ENCODE peak calls at places on chromosomes 11 and 22, in seven cellular contexts. A is cardiac fibroblast, R is fibroblast of mammary gland, P is ascending aorta, H is AG04450, V is colonic mucosa, M is Caco-2. Y is an unnamed sample.

GRCh38 chr11:36109850-36110606 is 166.2 kb downstream of the LDLRAD3 start:
- DNase-seq in P (no peak), M (no peak), V (no peak), A (peak; percentile 74), R (no peak), H (no peak), Y (no peak)

GRCh38 chr11:103338621-103339484 is 229.6 kb downstream of the DYNC2H1 start:
- DNase-seq in P (no peak), R (peak; percentile 77), M (peak; percentile 79), H (no peak), V (no peak), A (peak; percentile 46), Y (peak; percentile 83)

GRCh38 chr11:130146797-130147196 is 12.8 kb upstream of the ST14 start:
- DNase-seq in V (peak; percentile 64), P (no peak), A (no peak), H (no peak), R (no peak), M (no peak), Y (no peak)

GRCh38 chr11:109819410-109819809 is 273.8 kb upstream of the ZC3H12C start:
- DNase-seq in V (no peak), A (no peak), P (no peak), H (no peak), M (no peak), R (no peak), Y (no peak)

GRCh38 chr11:12079726-12080556 is 30.4 kb upstream of the MICAL2 start:
- DNase-seq in V (no peak), A (peak; percentile 95), H (peak; percentile 90), R (peak; percentile 99), P (peak; percentile 95), M (peak; percentile 33), Y (peak; percentile 94)

GRCh38 chr22:36279219-36279666 is 26.3 kb downstream of the APOL1 start:
- DNase-seq in P (no peak), R (no peak), A (peak; percentile 24), V (no peak), H (no peak), M (peak; percentile 33), Y (peak; percentile 44)

GRCh38 chr11:78420796-78421209 is 3.2 kb upstream of the GAB2 start:
- DNase-seq in R (peak; percentile 88), V (no peak), M (no peak), H (no peak), P (peak; percentile 93), A (peak; percentile 76), Y (peak; percentile 77)

GRCh38 chr11:124329787-124330478 is 9.9 kb upstream of the OR8D2 start:
- DNase-seq in H (no peak), V (no peak), A (peak; percentile 5), P (no peak), R (peak; percentile 9), M (no peak), Y (peak; percentile 1)

GRCh38 chr11:133945087-133945974 is 11.4 kb downstream of the IGSF9B start:
- DNase-seq in A (peak; percentile 65), R (peak; percentile 73), V (no peak), H (no peak), M (no peak), P (no peak), Y (peak; percentile 26)

GRCh38 chr11:32231909-32232493 is 141.1 kb downstream of the RCN1 start:
- DNase-seq in H (no peak), V (no peak), P (no peak), A (peak; percentile 46), R (peak; percentile 37), M (peak; percentile 56), Y (no peak)

GRCh38 chr11:12556788-12557384 is 117.3 kb upstream of the TEAD1 start:
- DNase-seq in M (no peak), R (peak; percentile 96), A (peak; percentile 98), V (peak; percentile 36), H (peak; percentile 90), P (peak; percentile 86), Y (peak; percentile 96)

GRCh38 chr11:2674681-2675131 is 25.1 kb downstream of the KCNQ1OT1 start:
- DNase-seq in A (no peak), H (no peak), V (no peak), P (peak; percentile 52), M (no peak), R (no peak), Y (no peak)

GRCh38 chr22:24161909-24162308 is 19.4 kb upstream of the SUSD2 start:
- DNase-seq in V (no peak), P (no peak), R (no peak), A (no peak), H (no peak), M (no peak), Y (no peak)

GRCh38 chr11:73856001-73856663 is 20.5 kb downstream of the COA4 start:
- DNase-seq in A (no peak), V (no peak), P (no peak), H (no peak), M (no peak), R (no peak), Y (no peak)

GRCh38 chr11:63920126-63920869 is 3.3 kb upstream of the RCOR2 start:
- DNase-seq in P (peak; percentile 86), R (no peak), V (peak; percentile 95), A (peak; percentile 55), M (no peak), H (no peak), Y (peak; percentile 58)

GRCh38 chr22:47304191-47304831 is 541.9 kb downstream of the TBC1D22A start:
- DNase-seq in R (no peak), M (no peak), P (no peak), H (no peak), A (no peak), V (no peak), Y (no peak)

GRCh38 chr11:19326499-19326898 is 85.8 kb upstream of the E2F8 start:
- DNase-seq in H (no peak), R (peak; percentile 58), A (peak; percentile 66), M (no peak), V (no peak), P (no peak), Y (peak; percentile 52)
- TF ChIP-seq CTCF in H (peak; percentile 54), R (peak; percentile 56), A (peak; percentile 43), M (no peak), V (no peak), P (peak; percentile 14), Y (peak; percentile 18)

GRCh38 chr22:44755956-44756361 is 3.6 kb downstream of the ARHGAP8 start:
- DNase-seq in A (no peak), R (no peak), M (peak; percentile 87), V (peak; percentile 77), P (no peak), H (no peak), Y (no peak)

GRCh38 chr22:44753189-44754042 is 1.0 kb downstream of the ARHGAP8 start:
- DNase-seq in V (peak; percentile 51), P (no peak), M (peak; percentile 40), R (peak; percentile 58), A (peak; percentile 86), H (no peak), Y (peak; percentile 40)

GRCh38 chr22:44752285-44753188 is at the start of gene ARHGAP8:
- DNase-seq in H (no peak), R (no peak), M (peak; percentile 85), A (no peak), P (no peak), V (peak; percentile 74), Y (no peak)

GRCh38 chr22:44755000-44755399 is 2.6 kb downstream of the ARHGAP8 start:
- DNase-seq in H (no peak), A (no peak), M (no peak), V (peak; percentile 51), R (no peak), P (no peak), Y (no peak)

DNA sequence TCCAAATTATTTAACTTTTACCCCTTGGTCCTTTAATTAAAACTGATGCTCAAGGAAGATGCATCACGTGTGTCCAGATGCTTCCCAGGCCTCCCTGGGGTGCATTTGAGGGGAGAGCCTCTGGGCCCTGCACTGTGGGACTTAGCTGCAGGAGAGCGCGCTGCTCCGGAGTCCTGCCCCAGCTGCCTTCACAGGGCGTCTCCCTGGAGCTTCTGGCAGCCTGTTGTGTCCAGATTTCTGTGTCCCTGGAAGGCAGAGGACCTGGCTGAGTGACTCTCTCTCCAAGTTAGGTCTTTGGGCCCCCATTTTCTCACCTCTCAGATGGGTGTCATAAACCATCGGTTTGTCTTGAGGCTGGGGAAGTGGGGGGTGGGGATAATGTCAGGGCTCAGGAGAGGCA is 3.0 kb downstream of the ARHGAP8 start:
- DNase-seq in R (no peak), M (no peak), P (no peak), A (no peak), V (peak; percentile 63), H (no peak), Y (no peak)
- H3K4me3 ChIP-seq in R (no peak overlapping the region), M (no peak overlapping the region), P (no peak overlapping the region), A (no peak overlapping the region), V (no peak overlapping the region), H (no peak overlapping the region), Y (no peak overlapping the region)

GRCh38 chr22:23073506-23074229 is 3.3 kb downstream of the GNAZ start:
- DNase-seq in H (no peak), A (no peak), R (no peak), V (no peak), M (no peak), P (no peak), Y (no peak)
- TF ChIP-seq CTCF in H (no peak), A (no peak), R (no peak), V (no peak), M (no peak), P (no peak), Y (no peak)

DNA sequence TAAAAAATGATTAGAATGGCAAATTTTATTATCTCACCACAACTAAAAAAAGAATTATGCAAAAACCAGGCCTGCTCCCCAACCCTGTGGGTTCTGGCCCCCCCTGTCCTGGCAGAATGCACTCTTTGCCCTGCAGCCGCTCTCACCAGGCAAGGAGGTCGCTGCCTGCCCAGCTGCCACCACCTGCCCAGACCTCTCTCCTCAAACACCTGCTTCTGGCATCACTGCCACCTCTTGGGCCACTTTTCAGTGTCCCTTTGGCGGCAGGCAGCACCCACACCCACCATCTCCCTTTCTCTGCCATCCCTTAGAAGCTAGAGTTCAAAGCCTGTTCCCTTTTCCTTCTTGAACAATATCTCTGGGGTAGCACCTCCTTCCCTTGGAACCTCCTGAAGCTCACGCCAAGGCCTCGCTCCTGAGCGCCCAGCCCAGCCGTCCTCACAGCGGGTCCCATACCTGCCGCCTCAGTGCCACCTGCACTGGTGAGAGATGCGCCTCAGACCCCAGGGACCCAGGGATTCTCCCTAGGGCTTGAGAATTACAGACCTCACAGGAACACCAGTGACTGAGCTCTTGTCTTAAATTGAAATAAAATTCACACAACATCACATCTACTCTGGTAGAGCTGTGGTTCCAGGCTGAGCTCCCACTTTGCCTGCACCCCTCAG is 44.6 kb downstream of the SGSM3 start:
- DNase-seq in M (no peak), R (no peak), V (no peak), A (no peak), H (no peak), P (peak; percentile 60), Y (no peak)
- H3K4me3 ChIP-seq in M (no peak overlapping the region), R (no peak overlapping the region), V (no peak overlapping the region), A (no peak overlapping the region), H (no peak overlapping the region), P (no peak overlapping the region), Y (no peak overlapping the region)